ENCODE peak calls at places on chromosomes 16 and 17, in five cellular contexts. W is testis, O is AG04450, K is vagina, D is AG10803. E is an unnamed sample.

GRCh38 chr17:28366605-28367004 is 1.6 kb upstream of the SEBOX start:
- DNase-seq in O (no peak), K (no peak), W (no peak), D (no peak), E (no peak)

GRCh38 chr17:77606865-77607210 is 351.7 kb upstream of the TNRC6C start:
- DNase-seq in D (no peak), O (no peak), W (no peak), K (no peak), E (no peak)

GRCh38 chr16:30121741-30122620 is 1.0 kb downstream of the MAPK3 start:
- DNase-seq in K (no peak), W (peak), D (no peak), O (no peak), E (no peak)

GRCh38 chr17:2982854-2983636 is 80.4 kb downstream of the OR1D5 start:
- DNase-seq in K (no peak), O (peak), W (peak), D (peak), E (no peak)

GRCh38 chr17:1461193-1461944 is 5.3 kb upstream of the CRK start:
- DNase-seq in K (no peak), W (no peak), D (peak), O (no peak), E (no peak)

GRCh38 chr17:54544239-54544638 is 356.4 kb upstream of the TOM1L1 start:
- DNase-seq in W (no peak), O (no peak), D (no peak), K (no peak), E (no peak)

GRCh38 chr16:88387941-88388627 is 5.3 kb downstream of the ZNF469 start:
- DNase-seq in O (no peak), W (peak), D (peak), K (no peak), E (no peak)

GRCh38 chr16:88541109-88541508 is 29.1 kb upstream of the ZC3H18 start:
- DNase-seq in D (no peak), K (no peak), W (no peak), O (no peak), E (no peak)

GRCh38 chr16:1057252-1057932 is 15.2 kb upstream of the SSTR5 start:
- DNase-seq in D (no peak), W (peak), O (no peak), K (no peak), E (peak)

GRCh38 chr17:78991017-78991783 is 11.5 kb upstream of the LGALS3BP start:
- DNase-seq in O (no peak), D (no peak), K (no peak), W (peak), E (no peak)

GRCh38 chr17:10471853-10472252 is 2.5 kb upstream of the MYH4 start:
- DNase-seq in O (no peak), K (no peak), D (peak), W (no peak), E (no peak)

GRCh38 chr17:45394913-45395568 is 37.6 kb downstream of the ARHGAP27 start:
- DNase-seq in W (peak), O (peak), K (no peak), D (peak), E (peak)

GRCh38 chr17:145671-146541 is 8.5 kb downstream of the SCGB1C2 start:
- DNase-seq in O (no peak), K (no peak), D (no peak), W (peak), E (no peak)

GRCh38 chr16:90026135-90026534 is 6.9 kb upstream of the DBNDD1 start:
- DNase-seq in W (no peak), O (no peak), D (no peak), K (no peak), E (no peak)
- TF ChIP-seq CTCF in W (no peak), O (no peak), D (no peak), K (no peak), E (no peak)

GRCh38 chr17:48471807-48472484 is 41.9 kb upstream of the SKAP1 start:
- DNase-seq in D (no peak), K (no peak), O (no peak), W (no peak), E (no peak)
- TF ChIP-seq CTCF in D (no peak), K (no peak), O (no peak), W (no peak), E (no peak)

DNA sequence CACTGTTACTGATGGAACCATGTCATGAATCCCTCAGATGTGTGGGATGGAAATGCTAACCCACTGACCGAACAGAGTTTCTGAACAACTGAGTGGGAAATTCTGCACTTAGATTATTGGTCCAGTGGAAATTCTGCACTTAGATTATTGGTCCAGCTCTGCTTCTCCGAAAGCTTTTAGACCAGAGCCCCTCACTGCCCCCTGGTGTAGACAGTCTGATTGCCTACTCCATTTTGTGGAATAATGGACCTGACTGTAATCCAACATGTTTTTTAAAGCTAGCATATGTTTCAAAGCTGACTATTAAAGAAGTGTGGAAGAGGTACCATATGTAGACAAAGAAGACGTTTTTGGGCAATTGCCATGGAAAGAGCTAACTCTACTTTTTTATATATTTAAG is 50.3 kb upstream of the TBX2 start:
- DNase-seq in D (no peak), K (no peak), W (no peak), O (no peak), E (no peak)
- TF ChIP-seq CTCF in D (peak), K (no peak), W (no peak), O (peak), E (no peak)

DNA sequence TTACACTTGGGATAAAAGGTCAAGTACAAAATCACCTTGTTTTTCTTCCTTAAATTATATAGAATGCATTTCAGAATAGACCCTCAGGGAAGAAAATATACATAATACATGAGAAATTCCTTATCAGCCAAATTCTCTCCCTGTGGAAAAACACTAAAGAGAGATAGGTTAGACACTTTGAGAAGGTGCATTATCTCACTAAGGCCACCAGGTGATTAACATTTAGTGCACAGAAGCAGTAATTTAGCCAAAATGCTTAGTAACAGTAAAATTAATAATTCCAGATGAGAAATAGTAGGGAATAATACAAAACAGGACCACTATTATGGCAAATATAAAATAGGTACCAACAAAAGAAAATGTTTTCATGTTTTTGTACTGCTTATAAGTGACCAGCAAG is 185.3 kb upstream of the C17orf78 start:
- DNase-seq in O (no peak), K (no peak), W (no peak), D (no peak), E (no peak)
- TF ChIP-seq CTCF in O (peak), K (no peak), W (peak), D (no peak), E (no peak)

GRCh38 chr16:24698314-24698713 is 31.1 kb upstream of the TNRC6A start:
- DNase-seq in K (no peak), D (no peak), O (no peak), W (no peak), E (no peak)

GRCh38 chr16:24699151-24699723 is 30.2 kb upstream of the TNRC6A start:
- DNase-seq in W (no peak), K (no peak), O (no peak), D (no peak), E (no peak)

GRCh38 chr16:24701521-24701951 is 27.9 kb upstream of the TNRC6A start:
- DNase-seq in W (no peak), K (no peak), O (no peak), D (peak), E (no peak)

GRCh38 chr16:24696699-24697098 is 32.8 kb upstream of the TNRC6A start:
- DNase-seq in W (no peak), K (no peak), D (no peak), O (no peak), E (no peak)

DNA sequence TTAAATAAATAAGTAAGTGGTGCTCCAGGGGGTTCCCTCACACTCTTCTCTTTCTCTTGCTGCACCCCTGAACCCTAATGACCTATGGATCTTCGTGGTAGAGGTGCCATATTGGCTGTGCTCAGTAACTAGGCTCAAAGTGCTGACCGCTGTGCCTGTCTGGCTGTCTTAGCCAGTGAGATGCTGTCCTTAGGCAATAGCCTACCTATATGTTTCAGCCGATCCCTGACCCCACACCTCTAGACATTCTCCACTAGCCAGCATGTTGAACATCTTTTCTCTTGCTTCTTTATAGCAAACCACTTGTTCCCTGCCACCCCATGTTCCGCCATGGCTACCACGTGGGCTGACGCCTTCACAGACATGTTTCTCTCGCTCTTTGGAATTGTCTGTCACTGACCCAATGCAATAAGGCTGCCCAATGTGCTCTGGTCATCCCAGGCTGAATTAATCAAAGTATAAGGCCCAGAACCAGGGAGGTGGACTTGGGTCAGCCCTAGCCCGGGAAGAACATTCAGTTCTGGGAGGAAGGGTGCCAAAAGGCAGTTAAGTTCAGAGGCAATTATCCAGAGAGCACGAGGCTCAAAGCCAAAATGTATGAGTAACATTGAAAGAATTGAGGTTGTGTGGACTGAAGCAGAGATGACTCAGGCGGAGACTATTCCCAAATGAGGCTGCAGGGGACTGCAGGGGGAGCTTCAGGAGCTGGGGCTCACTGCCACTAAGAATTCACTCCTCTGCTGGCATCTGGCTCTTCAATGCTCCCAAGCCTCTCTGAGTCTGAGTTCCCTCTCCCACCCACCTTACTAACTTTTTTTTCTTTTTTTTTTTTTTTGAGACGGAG is 28.7 kb upstream of the TNRC6A start:
- DNase-seq in D (peak), W (peak), K (no peak), O (peak), E (no peak)
- TF ChIP-seq CTCF in D (peak), W (no peak), K (no peak), O (peak), E (no peak)

GRCh38 chr17:35345926-35346771 is 27.3 kb downstream of the SLFN11 start:
- DNase-seq in D (peak), W (peak), K (no peak), O (no peak), E (peak)
- TF ChIP-seq CTCF in D (no peak), W (no peak), K (no peak), O (no peak), E (no peak)

GRCh38 chr16:58516768-58517107 is 1.4 kb downstream of the SETD6 start:
- DNase-seq in O (no peak), K (no peak), D (no peak), W (no peak), E (no peak)

GRCh38 chr16:58518083-58518979 is 3.0 kb downstream of the SETD6 start:
- DNase-seq in K (no peak), W (no peak), D (no peak), O (no peak), E (peak)

GRCh38 chr16:58515871-58516767 is 802 bp downstream of the SETD6 start:
- DNase-seq in O (no peak), D (no peak), K (peak), W (no peak), E (peak)

GRCh38 chr16:58513874-58514273 is 1.4 kb upstream of the SETD6 start:
- DNase-seq in W (no peak), D (no peak), O (no peak), K (no peak), E (no peak)

DNA sequence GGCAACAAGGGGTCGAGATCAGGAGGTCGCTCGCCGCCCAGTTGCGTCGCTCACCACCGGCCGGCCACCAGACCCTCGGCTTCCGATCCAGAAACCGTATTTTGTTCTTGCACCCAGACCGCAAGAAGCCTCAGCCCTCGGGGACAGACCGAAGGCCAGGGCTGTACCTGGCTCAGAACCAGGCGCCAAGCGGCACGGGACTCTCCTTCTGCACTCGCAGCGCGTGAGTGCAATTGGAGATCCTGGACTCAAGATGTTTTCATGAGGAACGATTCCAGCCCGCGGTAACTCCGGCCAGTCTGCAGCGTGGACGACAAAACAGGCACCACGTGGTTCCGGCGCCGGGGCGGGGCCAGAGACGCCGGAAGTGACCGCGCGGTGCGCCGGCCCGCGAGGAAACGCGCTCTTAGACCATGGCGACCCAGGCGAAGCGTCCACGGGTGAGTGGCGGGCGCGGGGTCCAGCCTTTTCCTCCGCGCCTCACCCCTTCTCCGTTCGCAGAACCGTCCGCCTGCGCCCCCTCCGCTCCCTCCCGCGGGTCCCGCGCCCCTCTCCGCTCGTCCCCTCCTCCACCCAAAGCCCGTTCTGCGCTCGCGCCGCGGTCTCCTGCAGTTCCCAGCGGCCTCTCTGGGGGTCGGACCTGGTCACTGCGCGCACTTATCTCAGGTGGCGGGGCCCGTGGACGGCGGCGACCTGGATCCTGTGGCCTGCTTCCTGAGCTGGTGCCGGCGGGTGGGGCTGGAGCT is at the start of gene SETD6:
- DNase-seq in D (peak), O (peak), K (peak), W (peak), E (peak)
- TF ChIP-seq CTCF in D (no peak), O (no peak), K (no peak), W (no peak), E (no peak)

GRCh38 chr17:58587713-58588117 is 73.3 kb upstream of the MTMR4 start:
- DNase-seq in O (no peak), D (peak), W (peak), K (no peak), E (peak)

GRCh38 chr17:58593121-58593520 is 78.7 kb upstream of the MTMR4 start:
- DNase-seq in W (no peak), K (no peak), D (no peak), O (no peak), E (no peak)

GRCh38 chr17:58590377-58590776 is 75.9 kb upstream of the MTMR4 start:
- DNase-seq in K (no peak), O (no peak), W (no peak), D (no peak), E (no peak)

GRCh38 chr17:58595194-58595792 is 80.9 kb upstream of the MTMR4 start:
- DNase-seq in O (no peak), D (no peak), K (no peak), W (no peak), E (no peak)

DNA sequence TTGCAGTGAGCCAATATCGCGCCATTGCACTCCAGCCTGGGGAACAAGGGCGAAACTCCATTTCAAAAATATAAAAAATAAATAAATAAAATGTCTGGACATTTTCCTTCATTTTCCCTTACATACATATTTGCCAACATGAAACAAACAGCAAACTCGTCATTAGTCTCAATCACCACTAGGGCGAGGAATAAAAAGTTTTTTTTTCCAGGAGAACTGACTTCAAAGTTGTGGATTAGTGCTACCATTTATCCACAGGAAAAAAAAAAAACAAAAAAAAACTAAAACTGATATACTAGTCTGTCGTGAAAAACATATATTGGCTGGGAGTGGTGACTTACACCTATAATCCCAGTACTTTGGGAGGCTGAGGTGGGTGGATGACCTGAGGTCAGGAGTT is 77.0 kb upstream of the MTMR4 start:
- DNase-seq in O (no peak), W (no peak), D (no peak), K (no peak), E (no peak)
- TF ChIP-seq CTCF in O (peak), W (no peak), D (peak), K (no peak), E (no peak)

E was measured in GM13976.